ENCODE peak calls at places on chromosomes 1 and 21, in five cellular contexts. G is K562, Q is SK-N-SH, Y is H1, V is GM12878. L is an unnamed sample.

GRCh38 chr1:231421971-231422797 is at the start of gene EGLN1:
- DNase-seq in Y (peak), Q (peak), G (peak), V (peak), L (peak)

GRCh38 chr1:43059640-43060574 is 101.2 kb upstream of the SLC2A1 start:
- DNase-seq in G (no peak), Y (no peak), Q (no peak), V (no peak), L (no peak)

GRCh38 chr1:1083181-1084027 is 9.3 kb upstream of the RNF223 start:
- DNase-seq in G (no peak), V (no peak), Q (no peak), Y (no peak), L (no peak)

GRCh38 chr1:94963864-94964263 is 37.0 kb upstream of the CNN3 start:
- DNase-seq in V (no peak), Q (no peak), Y (no peak), G (no peak), L (no peak)

GRCh38 chr1:171226757-171227370 is 21.4 kb upstream of the FMO1 start:
- DNase-seq in V (peak), G (peak), Q (peak), Y (no peak), L (peak)

GRCh38 chr1:101071470-101071886 is 45.9 kb upstream of the DPH5 start:
- DNase-seq in Y (no peak), Q (no peak), G (peak), V (no peak), L (no peak)

GRCh38 chr1:171674443-171675405 is 22.2 kb upstream of the MYOC start:
- DNase-seq in V (no peak), G (no peak), Q (no peak), Y (no peak), L (no peak)

GRCh38 chr1:59092126-59092525 is 204.8 kb upstream of the FGGY start:
- DNase-seq in Q (no peak), Y (no peak), G (no peak), V (no peak), L (no peak)

GRCh38 chr1:25502957-25503356 is 40.4 kb upstream of the LDLRAP1 start:
- DNase-seq in V (no peak), Y (peak), G (no peak), Q (no peak), L (no peak)

DNA sequence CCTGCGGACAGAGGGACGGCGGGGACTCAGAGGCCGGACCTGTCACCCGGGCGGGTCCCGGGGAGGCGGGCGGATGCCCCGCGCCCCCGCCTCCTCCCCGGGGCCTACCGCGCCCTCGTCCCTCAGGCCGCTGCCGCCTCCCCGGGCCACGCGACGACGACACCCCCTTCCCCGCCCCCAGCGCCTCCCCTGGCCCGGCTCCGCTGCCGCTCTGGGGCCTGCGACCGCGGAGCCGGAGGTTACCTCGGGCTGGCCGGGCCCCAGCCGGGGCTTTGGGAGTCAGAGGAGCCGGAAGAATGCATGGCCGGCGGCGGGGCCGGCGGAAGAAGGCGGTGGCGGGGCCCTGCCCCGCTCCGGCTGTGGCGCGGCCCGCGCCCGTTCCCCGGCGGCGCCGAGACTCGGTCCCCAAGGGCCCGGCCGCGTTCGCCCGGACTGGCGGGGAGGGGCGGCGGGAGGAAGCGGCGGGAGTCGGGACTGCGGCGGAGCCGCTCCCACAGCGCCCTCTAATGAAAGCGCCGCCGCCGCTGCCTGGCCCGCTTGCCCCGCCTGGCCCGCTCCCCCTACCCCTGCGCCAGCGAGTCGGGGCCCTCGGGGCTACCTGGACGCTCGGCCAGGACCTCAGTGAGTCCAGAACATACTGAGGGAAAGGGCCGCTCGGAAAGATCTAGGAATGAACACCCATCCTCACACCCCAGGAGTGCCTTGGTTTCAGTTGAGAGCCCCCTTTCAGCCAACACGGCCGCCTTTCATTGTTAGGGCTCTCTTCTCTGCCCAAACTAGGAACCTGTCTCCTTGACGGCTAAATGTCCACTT is at the start of gene LPGAT1:
- DNase-seq in G (peak), Q (peak), V (no peak), Y (peak), L (no peak)
- TF ChIP-seq SIN3A in G (no peak), Q (peak), V (no peak), Y (no peak), L (peak)

GRCh38 chr1:242467556-242468145 is 56.8 kb downstream of the PLD5 start:
- DNase-seq in Y (peak), V (no peak), G (peak), Q (peak), L (peak)
- TF ChIP-seq SIN3A in Y (no peak), V (no peak), G (no peak), Q (no peak), L (no peak)

GRCh38 chr21:42461881-42462877 is 33.8 kb downstream of the RSPH1 start:
- DNase-seq in V (no peak), Q (no peak), Y (no peak), G (peak), L (no peak)
- TF ChIP-seq SIN3A in V (no peak), Q (no peak), Y (no peak), G (no peak), L (no peak)

DNA sequence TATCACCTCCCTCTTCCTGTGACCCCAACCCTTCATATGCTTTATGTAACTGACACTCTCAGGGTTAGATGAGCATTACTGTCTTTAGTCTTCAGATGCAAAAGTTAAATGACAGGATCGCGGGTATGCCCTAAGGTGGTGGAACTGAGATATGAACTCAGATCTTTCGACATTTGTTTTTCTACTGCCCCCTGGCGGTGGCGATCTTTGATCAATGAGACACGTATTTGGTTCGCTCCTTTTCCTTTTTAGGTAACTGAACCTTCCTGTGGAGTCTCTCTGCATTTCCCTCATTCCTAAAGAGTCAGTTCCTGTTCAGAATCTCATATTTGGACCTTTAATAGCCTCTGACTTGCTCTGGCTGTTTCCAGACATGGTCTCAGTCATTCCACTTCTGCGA is 47.8 kb upstream of the ZP4 start:
- DNase-seq in G (peak), Q (no peak), Y (peak), V (no peak), L (no peak)
- TF ChIP-seq SIN3A in G (no peak), Q (no peak), Y (no peak), V (no peak), L (no peak)

DNA sequence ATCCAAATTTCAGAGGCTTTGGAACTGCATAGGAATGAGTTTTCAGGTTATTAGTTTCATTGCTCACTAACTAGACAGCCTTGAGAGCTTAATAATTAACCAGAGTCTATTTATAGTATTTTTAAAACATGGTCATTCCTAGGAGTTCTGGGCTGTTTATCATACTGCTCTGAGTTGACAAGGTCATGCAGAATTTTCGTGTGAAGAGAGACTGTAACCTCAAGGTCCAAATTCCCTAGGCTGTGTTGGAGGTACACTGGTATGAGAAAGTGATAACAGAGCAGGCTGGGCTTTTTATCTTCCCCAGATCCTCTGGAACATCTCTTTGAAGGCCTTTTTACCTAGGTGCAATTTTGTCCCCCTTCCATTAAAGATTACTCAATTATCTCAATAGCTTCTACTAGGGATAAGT is 736.3 kb downstream of the LTN1 start:
- DNase-seq in Y (no peak), Q (peak), V (no peak), G (no peak), L (no peak)
- TF ChIP-seq SIN3A in Y (no peak), Q (no peak), V (no peak), G (no peak), L (no peak)

GRCh38 chr1:222730866-222731265 is 6.1 kb upstream of the FAM177B start:
- DNase-seq in Q (no peak), V (no peak), Y (no peak), G (no peak), L (no peak)

GRCh38 chr1:222734740-222735139 is 2.3 kb upstream of the FAM177B start:
- DNase-seq in G (no peak), Y (no peak), Q (no peak), V (no peak), L (no peak)

GRCh38 chr1:222732216-222733159 is 4.5 kb upstream of the FAM177B start:
- DNase-seq in G (no peak), V (peak), Q (no peak), Y (no peak), L (no peak)

GRCh38 chr1:222728746-222729145 is 8.3 kb upstream of the FAM177B start:
- DNase-seq in V (no peak), Q (no peak), G (no peak), Y (no peak), L (no peak)
- TF ChIP-seq SIN3A in V (no peak), Q (no peak), G (no peak), Y (no peak), L (no peak)

DNA sequence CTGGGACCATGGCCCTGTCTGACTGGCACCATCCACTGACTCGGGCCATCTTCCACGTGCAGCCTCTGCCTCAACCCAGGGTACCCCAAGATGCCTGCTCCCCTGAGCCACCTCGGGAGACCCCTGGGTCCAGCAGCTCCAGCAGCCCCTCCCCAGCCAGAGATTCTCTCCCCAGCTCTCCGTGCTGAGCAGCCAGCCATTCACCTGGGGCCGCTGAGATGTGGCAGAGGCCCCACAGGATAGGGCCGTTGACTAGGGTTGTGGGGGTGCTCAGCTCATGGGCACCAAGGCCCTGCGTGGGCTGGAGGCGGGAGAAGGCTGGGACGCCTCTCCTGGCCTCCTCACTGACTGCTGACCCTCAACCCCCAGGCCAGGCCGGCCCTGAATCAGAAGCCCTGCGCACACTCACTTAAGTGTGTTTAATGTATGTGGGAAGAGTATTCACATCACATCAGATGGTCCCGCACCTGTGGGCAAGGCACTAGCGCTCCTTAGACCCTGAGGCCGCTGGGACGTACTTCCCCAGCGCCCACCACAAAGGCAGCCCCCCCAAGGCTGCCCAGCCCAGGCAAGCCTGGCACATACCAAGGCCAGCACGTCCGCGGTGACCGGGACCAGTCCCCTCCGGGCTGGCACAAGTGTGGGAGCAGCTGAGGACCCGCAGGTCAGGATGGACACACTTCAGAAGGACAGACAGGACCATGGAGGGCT is 27.8 kb downstream of the SLC19A1 start:
- DNase-seq in V (no peak), Q (no peak), G (no peak), Y (no peak), L (no peak)
- TF ChIP-seq SIN3A in V (no peak), Q (no peak), G (no peak), Y (no peak), L (no peak)